ENCODE peak calls at places on chromosomes 2 and 18, in seven cellular contexts. B is GM13976, P is fibroblast of mammary gland, R is fibroblast of pulmonary artery, V is mucosa of descending colon, L is RWPE1, Q is suprapubic skin. X is an unnamed sample.

GRCh38 chr2:128475427-128476211 is 157.0 kb upstream of the HS6ST1 start:
- DNase-seq in V (no peak), P (no peak), Q (peak), L (no peak), R (no peak), B (no peak), X (peak)

GRCh38 chr2:239678666-239679296 is 278.0 kb upstream of the HDAC4 start:
- DNase-seq in L (no peak), P (no peak), B (no peak), R (no peak), V (no peak), Q (no peak), X (no peak)

GRCh38 chr2:19632327-19633040 is 269.3 kb downstream of the TTC32 start:
- DNase-seq in L (no peak), Q (peak), R (peak), V (peak), B (no peak), P (peak), X (no peak)

GRCh38 chr2:65349863-65350262 is 82.5 kb downstream of the SPRED2 start:
- DNase-seq in R (peak), B (no peak), V (peak), P (peak), L (peak), Q (peak), X (no peak)

GRCh38 chr2:40332096-40332826 is 119.6 kb downstream of the SLC8A1 start:
- DNase-seq in Q (no peak), B (no peak), L (peak), P (peak), R (peak), V (no peak), X (no peak)

GRCh38 chr18:36389027-36389426 is 91.5 kb downstream of the FHOD3 start:
- DNase-seq in V (no peak), B (no peak), P (no peak), R (no peak), Q (no peak), L (no peak), X (no peak)

GRCh38 chr18:48475635-48476549 is 62.9 kb upstream of the CTIF start:
- DNase-seq in B (peak), V (peak), R (peak), P (peak), Q (no peak), L (peak), X (no peak)

GRCh38 chr2:20438334-20439192 is 8.3 kb upstream of the RHOB start:
- DNase-seq in V (no peak), B (no peak), R (peak), L (peak), P (peak), Q (peak), X (no peak)

GRCh38 chr18:74353169-74353775 is 37.6 kb downstream of the C18orf63 start:
- DNase-seq in B (peak), Q (no peak), P (peak), V (peak), R (peak), L (peak), X (peak)

GRCh38 chr18:58694221-58694620 is 23.0 kb downstream of the MALT1 start:
- DNase-seq in P (no peak), Q (no peak), R (no peak), V (no peak), B (no peak), L (no peak), X (no peak)

GRCh38 chr2:152171733-152172132 is 3.8 kb downstream of the STAM2 start:
- DNase-seq in R (peak), V (no peak), B (no peak), Q (no peak), L (peak), P (no peak), X (no peak)

GRCh38 chr18:5155907-5156287 is 41.2 kb downstream of the AKAIN1 start:
- DNase-seq in Q (no peak), L (no peak), R (no peak), V (no peak), P (no peak), B (no peak), X (no peak)

GRCh38 chr2:176356251-176356650 is 87.0 kb downstream of the MTX2 start:
- DNase-seq in R (no peak), P (no peak), Q (no peak), L (no peak), B (no peak), V (no peak), X (no peak)

GRCh38 chr2:236769981-236770671 is 200.5 kb downstream of the ACKR3 start:
- DNase-seq in L (peak), V (no peak), P (peak), R (peak), Q (peak), B (no peak), X (no peak)

GRCh38 chr2:109139844-109140396 is 10.9 kb downstream of the SH3RF3 start:
- DNase-seq in V (no peak), L (no peak), R (no peak), Q (no peak), P (peak), B (no peak), X (no peak)

GRCh38 chr18:21296045-21296444 is 54.0 kb downstream of the GREB1L start:
- DNase-seq in Q (no peak), P (no peak), B (no peak), V (no peak), R (no peak), L (no peak), X (no peak)

GRCh38 chr18:51614967-51615571 is 417.6 kb upstream of the MEX3C start:
- DNase-seq in B (no peak), R (peak), Q (no peak), V (no peak), P (no peak), L (peak), X (no peak)

GRCh38 chr2:216516730-216517350 is 18.2 kb downstream of the RPL37A start:
- DNase-seq in L (peak), P (peak), Q (no peak), R (peak), B (peak), V (no peak), X (no peak)

GRCh38 chr2:31260870-31261269 is 26.9 kb downstream of the EHD3 start:
- DNase-seq in L (no peak), V (no peak), R (no peak), P (no peak), B (no peak), Q (no peak), X (no peak)

GRCh38 chr2:1855150-1855549 is 110.8 kb upstream of the PXDN start:
- DNase-seq in P (no peak), L (no peak), V (no peak), Q (no peak), B (no peak), R (no peak), X (no peak)

GRCh38 chr18:65768379-65768778 is 17.6 kb downstream of the CDH7 start:
- DNase-seq in B (no peak), L (no peak), V (no peak), P (no peak), R (no peak), Q (no peak), X (no peak)

GRCh38 chr2:185221-185620 is 78.6 kb downstream of the SH3YL1 start:
- DNase-seq in P (no peak), R (no peak), V (no peak), Q (no peak), L (peak), B (no peak), X (no peak)

GRCh38 chr2:127226520-127227263 is 6.6 kb upstream of the CYP27C1 start:
- DNase-seq in L (peak), R (peak), B (peak), V (peak), P (peak), Q (no peak), X (no peak)

DNA sequence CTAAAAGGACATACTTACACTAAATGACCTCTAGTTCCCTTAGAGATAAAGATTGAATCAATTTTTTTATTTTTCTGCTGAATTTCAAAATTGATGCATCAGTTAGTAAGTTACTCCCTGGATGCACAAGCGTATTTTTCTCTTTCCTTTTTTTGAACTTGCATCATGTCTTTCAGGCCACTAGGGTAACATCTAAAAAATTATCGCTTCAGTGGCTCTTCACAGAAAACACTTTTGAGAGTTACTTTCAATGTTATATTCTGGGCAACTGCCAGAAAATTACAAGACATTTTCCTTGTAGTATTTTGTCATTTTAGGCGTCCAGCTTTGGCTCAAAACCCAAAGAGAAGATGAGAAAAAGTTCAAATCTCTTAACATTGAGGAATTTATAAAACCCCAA is 59.8 kb downstream of the DSEL start:
- DNase-seq in Q (no peak), L (no peak), P (peak), R (peak), V (no peak), B (no peak), X (no peak)
- TF ChIP-seq CTCF in Q (no peak), L (no peak), P (peak), R (peak), V (no peak), B (no peak), X (no peak)

GRCh38 chr2:54088191-54088634 is 27.2 kb upstream of the ACYP2 start:
- DNase-seq in B (no peak), Q (no peak), P (peak), V (no peak), L (no peak), R (no peak), X (no peak)

GRCh38 chr2:54088719-54089118 is 26.7 kb upstream of the ACYP2 start:
- DNase-seq in B (no peak), L (no peak), P (no peak), V (no peak), Q (no peak), R (no peak), X (no peak)

GRCh38 chr2:54084600-54084999 is 30.8 kb upstream of the ACYP2 start:
- DNase-seq in V (no peak), P (peak), R (peak), L (no peak), B (no peak), Q (no peak), X (no peak)

GRCh38 chr2:54085069-54085468 is 30.3 kb upstream of the ACYP2 start:
- DNase-seq in B (no peak), P (no peak), L (no peak), R (no peak), V (no peak), Q (no peak), X (no peak)

GRCh38 chr2:54086157-54086556 is 29.3 kb upstream of the ACYP2 start:
- DNase-seq in L (no peak), P (no peak), R (no peak), Q (no peak), V (no peak), B (no peak), X (no peak)
- TF ChIP-seq CTCF in L (no peak), P (no peak), R (no peak), Q (no peak), V (no peak), B (no peak), X (no peak)

GRCh38 chr2:222480497-222480896 is 56.2 kb downstream of the SGPP2 start:
- DNase-seq in L (no peak), B (no peak), P (no peak), R (no peak), Q (no peak), V (no peak), X (no peak)

GRCh38 chr2:222481941-222482340 is 57.6 kb downstream of the SGPP2 start:
- DNase-seq in P (no peak), Q (no peak), V (no peak), R (no peak), L (no peak), B (no peak), X (no peak)

GRCh38 chr2:222479855-222480254 is 55.5 kb downstream of the SGPP2 start:
- DNase-seq in Q (no peak), L (no peak), P (no peak), V (no peak), R (no peak), B (no peak), X (no peak)

GRCh38 chr2:222485367-222486211 is 61.2 kb downstream of the SGPP2 start:
- DNase-seq in R (no peak), P (no peak), L (no peak), B (no peak), Q (no peak), V (no peak), X (no peak)

GRCh38 chr2:222483513-222484039 is 59.2 kb downstream of the SGPP2 start:
- DNase-seq in R (no peak), P (no peak), V (peak), Q (no peak), L (peak), B (no peak), X (no peak)
- TF ChIP-seq CTCF in R (no peak), P (no peak), V (no peak), Q (no peak), L (no peak), B (peak), X (peak)

DNA sequence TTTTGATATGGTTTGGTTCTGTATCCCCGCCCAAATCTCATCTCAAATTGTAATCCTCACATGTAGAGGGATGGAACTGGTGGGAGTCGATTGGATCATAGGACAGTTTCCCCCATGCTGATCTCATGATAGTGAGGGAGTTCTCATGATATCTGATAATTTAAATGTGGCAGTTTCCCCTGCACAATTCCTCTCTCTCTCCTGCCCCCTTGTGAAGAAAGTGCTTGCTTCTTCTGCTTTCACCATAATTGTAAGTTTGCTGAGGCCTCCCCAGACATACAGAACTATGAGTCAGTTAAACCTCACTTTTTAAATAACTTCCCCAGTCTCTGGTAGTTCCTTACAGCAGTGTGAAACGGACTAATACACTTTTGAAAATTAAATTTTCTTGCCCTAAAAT is 12.3 kb upstream of the KCNJ3 start:
- DNase-seq in Q (no peak), V (no peak), R (no peak), L (no peak), P (no peak), B (no peak), X (no peak)
- TF ChIP-seq CTCF in Q (no peak), V (no peak), R (no peak), L (no peak), P (no peak), B (no peak), X (no peak)

GRCh38 chr2:224284134-224284946 is 117.6 kb downstream of the FAM124B start:
- DNase-seq in P (peak), Q (no peak), L (peak), V (no peak), B (peak), R (peak), X (no peak)
- TF ChIP-seq CTCF in P (peak), Q (peak), L (peak), V (peak), B (peak), R (peak), X (peak)

GRCh38 chr2:102245266-102246151 is 58.7 kb downstream of the IL1RL2 start:
- DNase-seq in P (peak), R (no peak), B (no peak), V (no peak), L (no peak), Q (no peak), X (no peak)
- TF ChIP-seq CTCF in P (peak), R (no peak), B (no peak), V (no peak), L (no peak), Q (no peak), X (no peak)

DNA sequence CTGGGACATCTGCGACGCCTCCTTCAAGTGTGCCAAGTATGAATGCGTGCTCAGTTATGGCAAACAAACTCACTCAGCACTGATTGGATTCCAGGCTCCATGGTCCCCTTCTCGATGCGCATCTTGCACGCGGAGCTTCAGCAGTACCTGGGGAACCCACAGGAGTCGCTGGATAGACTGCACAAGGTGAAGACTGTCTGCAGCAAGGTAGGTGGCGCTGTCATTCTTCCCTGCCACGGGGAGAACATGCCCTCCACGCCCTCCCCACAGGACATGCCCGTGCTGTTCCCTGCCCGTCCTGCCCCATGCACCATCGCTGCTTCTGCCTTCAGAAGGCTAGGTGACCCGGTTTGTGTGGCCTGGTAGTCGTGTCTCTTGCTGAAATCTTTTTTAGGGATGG is 64.2 kb downstream of the TRAPPC12 start:
- DNase-seq in Q (no peak), B (no peak), L (no peak), P (no peak), V (no peak), R (no peak), X (no peak)
- TF ChIP-seq CTCF in Q (no peak), B (no peak), L (no peak), P (no peak), V (no peak), R (no peak), X (no peak)

GRCh38 chr18:63820694-63821093 is 45.5 kb downstream of the SERPINB7 start:
- DNase-seq in L (no peak), V (no peak), P (no peak), R (no peak), Q (no peak), B (no peak), X (no peak)
- TF ChIP-seq CTCF in L (no peak), V (no peak), P (no peak), R (no peak), Q (no peak), B (no peak), X (no peak)